ENCODE peak calls at places on chromosomes 16 and 17, in five cellular contexts. One of them, this sample, is unnamed.

GRCh38 chr17:48187867-48188608 is 80.5 kb downstream of the SNX11 start:
- DNase-seq in stomach: no peak
- DNase-seq in suprapubic skin: no peak
- DNase-seq in GM23338: no peak
- DNase-seq in transverse colon: no peak
- DNase-seq in this sample: no peak

GRCh38 chr16:85522842-85523601 is 90.1 kb upstream of the GSE1 start:
- DNase-seq in stomach: peak; percentile 75
- DNase-seq in suprapubic skin: no peak
- DNase-seq in GM23338: no peak
- DNase-seq in transverse colon: peak; percentile 46
- DNase-seq in this sample: no peak

GRCh38 chr17:72219136-72219823 is 98.5 kb downstream of the SOX9 start:
- DNase-seq in stomach: no peak
- DNase-seq in suprapubic skin: no peak
- DNase-seq in GM23338: peak; percentile 82
- DNase-seq in transverse colon: no peak
- DNase-seq in this sample: no peak

GRCh38 chr17:79089720-79090502 is 15.3 kb downstream of the ENGASE start:
- DNase-seq in stomach: no peak
- DNase-seq in suprapubic skin: no peak
- DNase-seq in GM23338: no peak
- DNase-seq in transverse colon: no peak
- DNase-seq in this sample: no peak

GRCh38 chr17:2963332-2964027 is 99.9 kb downstream of the OR1D5 start:
- DNase-seq in stomach: no peak
- DNase-seq in suprapubic skin: peak; percentile 43
- DNase-seq in GM23338: no peak
- DNase-seq in transverse colon: no peak
- DNase-seq in this sample: no peak

GRCh38 chr16:21697032-21697431 is 33.3 kb downstream of the OTOA start:
- DNase-seq in stomach: no peak
- DNase-seq in suprapubic skin: no peak
- DNase-seq in GM23338: no peak
- DNase-seq in transverse colon: no peak
- DNase-seq in this sample: no peak

GRCh38 chr16:67942200-67942509 is 1.8 kb downstream of the LCAT start:
- DNase-seq in stomach: no peak
- DNase-seq in suprapubic skin: no peak
- DNase-seq in GM23338: peak; percentile 86
- DNase-seq in transverse colon: no peak
- DNase-seq in this sample: no peak

GRCh38 chr16:68644715-68645493 is at the start of gene CDH3:
- DNase-seq in stomach: peak; percentile 63
- DNase-seq in suprapubic skin: no peak
- DNase-seq in GM23338: peak; percentile 95
- DNase-seq in transverse colon: peak; percentile 65
- DNase-seq in this sample: no peak

GRCh38 chr16:9703731-9704130 is 478.5 kb downstream of the GRIN2A start:
- DNase-seq in stomach: no peak
- DNase-seq in suprapubic skin: no peak
- DNase-seq in GM23338: no peak
- DNase-seq in transverse colon: no peak
- DNase-seq in this sample: no peak

GRCh38 chr17:16085066-16085699 is 85.6 kb downstream of the TTC19 start:
- DNase-seq in stomach: no peak
- DNase-seq in suprapubic skin: no peak
- DNase-seq in GM23338: no peak
- DNase-seq in transverse colon: no peak
- DNase-seq in this sample: no peak

GRCh38 chr16:9372934-9373890 is 281.8 kb downstream of the HAPSTR1 start:
- DNase-seq in stomach: no peak
- DNase-seq in suprapubic skin: no peak
- DNase-seq in GM23338: peak; percentile 22
- DNase-seq in transverse colon: no peak
- DNase-seq in this sample: no peak

GRCh38 chr16:35409503-35409902 is 1950.1 kb downstream of the TP53TG3F start:
- DNase-seq in stomach: no peak
- DNase-seq in suprapubic skin: no peak
- DNase-seq in GM23338: no peak
- DNase-seq in transverse colon: no peak
- DNase-seq in this sample: no peak

GRCh38 chr17:1515640-1516402 is 591 bp downstream of the INPP5K start:
- DNase-seq in stomach: peak; percentile 64
- DNase-seq in suprapubic skin: no peak
- DNase-seq in GM23338: peak; percentile 95
- DNase-seq in transverse colon: peak; percentile 81
- DNase-seq in this sample: no peak

DNA sequence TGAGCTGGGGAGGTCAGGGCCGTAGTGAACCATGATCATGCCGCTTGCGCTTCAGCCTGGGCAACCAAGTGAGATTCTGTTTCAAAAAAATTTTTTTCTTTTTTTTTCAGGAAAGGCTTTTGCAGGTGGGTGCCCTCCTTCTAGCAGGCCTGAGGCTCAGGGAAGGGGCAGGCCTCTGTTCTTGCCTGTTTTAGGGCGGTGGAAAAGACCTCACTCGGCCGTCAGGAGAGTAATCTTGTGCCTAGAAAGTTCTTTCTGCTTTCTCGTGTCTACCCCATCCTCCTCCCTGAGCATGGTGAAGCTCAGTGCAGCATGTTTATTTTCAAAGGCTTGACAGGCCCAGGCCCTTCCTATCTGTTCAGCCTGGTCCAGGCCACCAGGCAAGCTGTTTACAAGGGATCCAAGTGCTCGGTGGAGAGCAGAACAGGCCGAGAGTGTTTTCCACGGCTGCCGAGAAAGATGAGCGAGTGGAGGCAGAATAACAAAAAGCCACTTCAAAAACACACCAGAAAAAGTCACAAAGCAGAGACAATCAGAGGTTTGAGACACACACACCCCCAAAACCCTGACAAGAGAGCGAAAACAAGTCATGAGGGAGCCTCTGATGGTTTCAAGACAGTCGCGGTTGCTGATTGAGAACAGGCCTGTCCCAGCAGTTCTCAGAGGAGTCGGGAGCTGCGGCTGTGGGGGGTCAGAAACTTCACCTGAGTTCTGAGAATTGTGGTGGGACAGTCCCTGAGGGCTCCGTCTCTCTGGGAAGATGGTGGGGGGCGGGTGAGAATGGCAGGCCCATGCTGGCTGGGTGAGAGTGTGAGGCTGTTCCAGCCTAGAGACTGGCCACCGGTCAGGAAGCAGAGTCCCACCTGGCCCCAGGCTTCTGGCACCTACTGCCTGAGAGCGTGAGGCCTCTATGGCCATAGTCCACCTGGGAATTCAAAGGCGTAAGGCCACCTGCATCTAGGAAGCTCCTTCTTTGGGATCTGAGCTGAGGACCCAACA is 37.5 kb upstream of the CCR7 start:
- DNase-seq in stomach: no peak
- DNase-seq in suprapubic skin: no peak
- DNase-seq in GM23338: no peak
- DNase-seq in transverse colon: no peak
- DNase-seq in this sample: no peak
- TF ChIP-seq POLR2AphosphoS5 in stomach: no peak
- TF ChIP-seq POLR2AphosphoS5 in suprapubic skin: no peak
- TF ChIP-seq POLR2AphosphoS5 in GM23338: no peak
- TF ChIP-seq POLR2AphosphoS5 in transverse colon: peak; percentile 57
- TF ChIP-seq POLR2AphosphoS5 in this sample: no peak

DNA sequence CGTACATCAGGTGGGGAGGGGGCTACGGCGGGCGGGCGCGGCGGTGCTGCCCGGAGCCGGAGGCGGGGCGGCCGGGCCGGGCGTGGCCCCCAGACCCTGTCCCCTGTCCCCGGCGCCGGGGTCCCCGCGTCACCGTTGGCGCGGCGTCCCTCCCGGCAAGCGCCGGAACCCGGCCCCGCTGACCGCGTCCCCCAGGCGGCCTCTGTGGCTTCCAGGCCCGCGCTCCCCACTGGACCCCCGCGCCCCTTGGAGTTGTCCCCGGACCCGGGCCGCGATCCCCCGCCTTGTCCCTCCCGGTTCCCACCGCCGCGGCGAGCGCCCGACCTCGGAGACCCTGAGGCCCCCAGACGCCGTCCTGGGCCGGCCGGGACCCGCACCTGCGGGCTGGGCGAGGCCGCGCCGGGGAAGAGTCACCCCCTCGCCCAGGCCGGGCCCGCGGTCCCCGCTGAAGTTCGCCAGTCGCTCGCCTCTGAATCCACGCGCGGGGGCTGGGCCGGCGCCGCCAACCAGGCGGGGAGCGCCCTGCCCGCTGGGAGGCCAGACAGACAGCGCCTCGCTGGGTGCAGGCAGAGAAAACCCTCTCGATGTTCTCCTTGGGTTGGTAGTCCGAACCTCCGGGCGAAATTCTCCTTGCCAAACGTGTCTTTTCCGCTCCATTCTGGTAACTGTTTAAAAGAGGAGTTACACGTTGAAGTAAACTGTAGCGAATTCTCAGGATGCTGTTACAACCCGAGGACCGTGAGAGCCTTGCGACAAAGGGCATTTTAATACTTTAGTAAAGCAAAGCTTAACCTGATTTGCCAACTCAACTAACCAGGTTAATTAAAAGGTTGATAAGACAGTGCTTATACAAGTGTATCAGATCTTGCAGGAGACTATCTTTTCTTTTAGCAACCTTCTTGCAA is 761 bp downstream of the GAN start:
- DNase-seq in stomach: peak; percentile 68
- DNase-seq in suprapubic skin: peak; percentile 80
- DNase-seq in GM23338: peak; percentile 33
- DNase-seq in transverse colon: peak; percentile 68
- DNase-seq in this sample: no peak
- TF ChIP-seq POLR2AphosphoS5 in stomach: no peak
- TF ChIP-seq POLR2AphosphoS5 in suprapubic skin: no peak
- TF ChIP-seq POLR2AphosphoS5 in GM23338: no peak
- TF ChIP-seq POLR2AphosphoS5 in transverse colon: peak; percentile 32
- TF ChIP-seq POLR2AphosphoS5 in this sample: no peak

GRCh38 chr16:20393801-20394637 is 10.5 kb downstream of the PDILT start:
- DNase-seq in stomach: peak; percentile 64
- DNase-seq in suprapubic skin: no peak
- DNase-seq in GM23338: no peak
- DNase-seq in transverse colon: peak; percentile 24
- DNase-seq in this sample: no peak
- TF ChIP-seq POLR2AphosphoS5 in stomach: no peak
- TF ChIP-seq POLR2AphosphoS5 in suprapubic skin: no peak
- TF ChIP-seq POLR2AphosphoS5 in GM23338: no peak
- TF ChIP-seq POLR2AphosphoS5 in transverse colon: no peak
- TF ChIP-seq POLR2AphosphoS5 in this sample: no peak

GRCh38 chr16:89695875-89696597 is 5.5 kb downstream of the SPATA2L start:
- DNase-seq in stomach: no peak
- DNase-seq in suprapubic skin: peak; percentile 70
- DNase-seq in GM23338: no peak
- DNase-seq in transverse colon: no peak
- DNase-seq in this sample: no peak
- TF ChIP-seq POLR2AphosphoS5 in stomach: no peak
- TF ChIP-seq POLR2AphosphoS5 in suprapubic skin: no peak
- TF ChIP-seq POLR2AphosphoS5 in GM23338: no peak
- TF ChIP-seq POLR2AphosphoS5 in transverse colon: no peak
- TF ChIP-seq POLR2AphosphoS5 in this sample: no peak

GRCh38 chr17:67520282-67520906 is 143.3 kb downstream of the PITPNC1 start:
- DNase-seq in stomach: no peak
- DNase-seq in suprapubic skin: no peak
- DNase-seq in GM23338: no peak
- DNase-seq in transverse colon: peak; percentile 13
- DNase-seq in this sample: no peak
- TF ChIP-seq POLR2AphosphoS5 in stomach: no peak
- TF ChIP-seq POLR2AphosphoS5 in suprapubic skin: no peak
- TF ChIP-seq POLR2AphosphoS5 in GM23338: no peak
- TF ChIP-seq POLR2AphosphoS5 in transverse colon: no peak
- TF ChIP-seq POLR2AphosphoS5 in this sample: no peak

DNA sequence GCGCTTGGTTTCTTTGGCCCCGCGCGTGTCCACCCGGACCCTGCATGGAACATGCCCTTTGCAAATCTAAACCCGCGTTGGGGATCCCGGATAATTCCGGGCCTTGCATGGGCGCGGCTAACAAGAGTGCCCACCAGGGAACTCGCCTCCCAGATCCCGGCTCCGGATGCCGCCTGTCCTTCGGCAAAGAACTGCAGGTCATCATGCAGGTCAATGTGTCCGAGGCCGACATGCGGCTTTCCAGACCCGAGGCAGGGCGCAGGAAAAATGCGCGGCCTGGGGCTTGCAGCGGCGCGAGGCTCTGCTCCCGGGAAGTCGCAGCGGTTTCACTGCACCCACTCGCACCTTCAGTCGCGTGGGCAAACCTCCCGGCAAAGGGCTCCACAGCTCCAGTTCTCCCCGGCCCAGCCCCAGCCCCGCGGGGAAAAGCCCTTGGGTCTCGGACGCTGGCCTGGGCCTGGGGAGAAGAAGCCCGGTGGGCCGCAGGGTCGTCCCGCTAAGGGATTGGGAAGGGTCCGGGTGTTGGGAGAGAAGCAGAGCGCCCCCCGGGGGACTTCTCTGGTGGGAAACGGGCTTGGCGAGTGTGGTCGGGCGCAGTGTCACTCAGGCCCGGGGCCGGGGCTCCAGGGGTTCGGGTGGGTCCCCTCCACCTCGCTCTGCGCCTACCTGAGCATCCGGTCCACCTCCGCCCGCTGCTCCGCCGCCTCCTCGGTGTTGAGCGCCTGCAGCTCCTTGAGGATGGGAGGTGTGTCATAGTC is 805 bp downstream of the HNF1B start:
- DNase-seq in stomach: peak; percentile 58
- DNase-seq in suprapubic skin: no peak
- DNase-seq in GM23338: peak; percentile 65
- DNase-seq in transverse colon: peak; percentile 42
- DNase-seq in this sample: no peak
- TF ChIP-seq POLR2AphosphoS5 in stomach: no peak
- TF ChIP-seq POLR2AphosphoS5 in suprapubic skin: no peak
- TF ChIP-seq POLR2AphosphoS5 in GM23338: no peak
- TF ChIP-seq POLR2AphosphoS5 in transverse colon: no peak
- TF ChIP-seq POLR2AphosphoS5 in this sample: no peak

DNA sequence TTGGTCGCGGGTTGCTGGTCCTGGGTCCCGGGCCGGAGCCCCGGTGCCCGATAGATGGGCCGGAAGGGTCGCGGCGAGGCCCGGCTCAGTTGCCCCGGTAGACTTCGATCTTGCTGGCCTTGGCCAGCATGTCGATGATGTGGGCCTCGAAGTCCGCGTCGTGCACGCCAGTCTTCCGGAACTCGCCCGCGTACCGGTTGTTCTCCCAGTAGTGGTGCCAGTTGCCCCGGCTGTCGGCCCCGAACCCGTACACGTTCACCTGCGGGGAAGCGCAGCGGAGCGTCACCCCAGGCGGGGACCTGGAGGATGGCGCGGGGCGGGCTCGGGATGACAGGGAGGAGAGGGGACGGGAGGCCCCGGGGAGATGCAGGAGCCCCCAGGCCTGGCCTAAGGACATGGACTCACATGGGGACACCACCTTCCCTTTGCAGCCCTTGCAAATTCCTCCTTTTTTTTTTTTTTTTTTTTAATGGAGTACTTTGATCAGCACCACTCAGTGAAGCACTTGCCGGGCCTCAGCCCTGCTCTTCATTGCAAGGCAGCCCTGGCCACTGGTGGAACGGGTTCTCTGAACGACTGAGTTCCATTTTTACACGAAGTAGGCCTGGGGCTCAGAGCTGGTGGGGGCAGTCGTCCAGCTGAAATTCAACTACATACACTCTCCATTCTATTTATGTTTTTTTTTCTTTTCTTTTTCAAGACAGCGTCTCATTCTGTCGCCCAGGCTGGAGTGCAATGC is 35.1 kb downstream of the DDX19A start:
- DNase-seq in stomach: no peak
- DNase-seq in suprapubic skin: no peak
- DNase-seq in GM23338: no peak
- DNase-seq in transverse colon: no peak
- DNase-seq in this sample: no peak
- TF ChIP-seq POLR2AphosphoS5 in stomach: no peak
- TF ChIP-seq POLR2AphosphoS5 in suprapubic skin: no peak
- TF ChIP-seq POLR2AphosphoS5 in GM23338: peak; percentile 2
- TF ChIP-seq POLR2AphosphoS5 in transverse colon: no peak
- TF ChIP-seq POLR2AphosphoS5 in this sample: no peak

GRCh38 chr17:80927791-80928216 is 63.8 kb upstream of the CHMP6 start:
- DNase-seq in stomach: no peak
- DNase-seq in suprapubic skin: no peak
- DNase-seq in GM23338: no peak
- DNase-seq in transverse colon: no peak
- DNase-seq in this sample: no peak
- TF ChIP-seq POLR2AphosphoS5 in stomach: no peak
- TF ChIP-seq POLR2AphosphoS5 in suprapubic skin: no peak
- TF ChIP-seq POLR2AphosphoS5 in GM23338: peak; percentile 24
- TF ChIP-seq POLR2AphosphoS5 in transverse colon: no peak
- TF ChIP-seq POLR2AphosphoS5 in this sample: no peak

This sample was measured in SK-N-MC.